ENCODE peak calls at places on chromosomes 7 and 10, in eight cellular contexts. One of them, this sample, is unnamed. For H3K9me3 and H3K4me1, the result is how much of the 10 kb centered on the place peaks cover.

GRCh38 chr7:43004076-43004475 is 71.9 kb downstream of the MRPL32 start:
- DNase-seq in SJSA1: no peak
- DNase-seq in neural progenitor cell: no peak
- DNase-seq in mucosa of descending colon: no peak
- DNase-seq in SJCRH30: no peak
- DNase-seq in CD8-positive, alpha-beta T cell: no peak
- DNase-seq in mesenchymal stem cell: peak
- DNase-seq in heart left ventricle: no peak
- DNase-seq in this sample: no peak

GRCh38 chr7:13986208-13986607 is 3.3 kb downstream of the ETV1 start:
- DNase-seq in heart left ventricle: no peak
- DNase-seq in mucosa of descending colon: no peak
- DNase-seq in SJCRH30: peak
- DNase-seq in mesenchymal stem cell: peak
- DNase-seq in CD8-positive, alpha-beta T cell: no peak
- DNase-seq in neural progenitor cell: peak
- DNase-seq in SJSA1: no peak
- DNase-seq in this sample: no peak

GRCh38 chr7:151759591-151760042 is 117.3 kb downstream of the PRKAG2 start:
- DNase-seq in SJCRH30: peak
- DNase-seq in SJSA1: peak
- DNase-seq in mucosa of descending colon: no peak
- DNase-seq in heart left ventricle: peak
- DNase-seq in neural progenitor cell: peak
- DNase-seq in CD8-positive, alpha-beta T cell: peak
- DNase-seq in mesenchymal stem cell: peak
- DNase-seq in this sample: peak

GRCh38 chr10:98980353-98980752 is 255.3 kb downstream of the HPSE2 start:
- DNase-seq in CD8-positive, alpha-beta T cell: no peak
- DNase-seq in mesenchymal stem cell: no peak
- DNase-seq in neural progenitor cell: no peak
- DNase-seq in SJSA1: no peak
- DNase-seq in heart left ventricle: no peak
- DNase-seq in SJCRH30: peak
- DNase-seq in mucosa of descending colon: no peak
- DNase-seq in this sample: no peak

GRCh38 chr10:132443605-132443997 is 46.6 kb downstream of the PWWP2B start:
- DNase-seq in SJCRH30: peak
- DNase-seq in SJSA1: no peak
- DNase-seq in mucosa of descending colon: peak
- DNase-seq in heart left ventricle: no peak
- DNase-seq in mesenchymal stem cell: peak
- DNase-seq in CD8-positive, alpha-beta T cell: peak
- DNase-seq in neural progenitor cell: no peak
- DNase-seq in this sample: no peak

GRCh38 chr7:106590209-106590816 is 70.6 kb downstream of the CCDC71L start:
- DNase-seq in mesenchymal stem cell: no peak
- DNase-seq in heart left ventricle: no peak
- DNase-seq in mucosa of descending colon: no peak
- DNase-seq in SJCRH30: no peak
- DNase-seq in SJSA1: no peak
- DNase-seq in neural progenitor cell: no peak
- DNase-seq in CD8-positive, alpha-beta T cell: no peak
- DNase-seq in this sample: no peak

GRCh38 chr10:120841522-120842189 is 9.5 kb upstream of the WDR11 start:
- DNase-seq in SJCRH30: no peak
- DNase-seq in SJSA1: no peak
- DNase-seq in neural progenitor cell: no peak
- DNase-seq in CD8-positive, alpha-beta T cell: no peak
- DNase-seq in mesenchymal stem cell: no peak
- DNase-seq in mucosa of descending colon: no peak
- DNase-seq in heart left ventricle: no peak
- DNase-seq in this sample: no peak

GRCh38 chr10:124632064-124632531 is 112.1 kb downstream of the FAM53B start:
- DNase-seq in heart left ventricle: peak
- DNase-seq in mesenchymal stem cell: no peak
- DNase-seq in SJCRH30: no peak
- DNase-seq in neural progenitor cell: peak
- DNase-seq in CD8-positive, alpha-beta T cell: peak
- DNase-seq in mucosa of descending colon: no peak
- DNase-seq in SJSA1: peak
- DNase-seq in this sample: no peak

GRCh38 chr7:16634292-16634738 is 11.2 kb downstream of the ANKMY2 start:
- DNase-seq in SJCRH30: no peak
- DNase-seq in mesenchymal stem cell: peak
- DNase-seq in mucosa of descending colon: no peak
- DNase-seq in SJSA1: no peak
- DNase-seq in heart left ventricle: no peak
- DNase-seq in neural progenitor cell: no peak
- DNase-seq in CD8-positive, alpha-beta T cell: no peak
- DNase-seq in this sample: no peak

GRCh38 chr10:67127441-67127840 is 201.6 kb downstream of the LRRTM3 start:
- DNase-seq in CD8-positive, alpha-beta T cell: no peak
- DNase-seq in SJSA1: no peak
- DNase-seq in neural progenitor cell: no peak
- DNase-seq in SJCRH30: no peak
- DNase-seq in mesenchymal stem cell: no peak
- DNase-seq in heart left ventricle: no peak
- DNase-seq in mucosa of descending colon: no peak
- DNase-seq in this sample: no peak

GRCh38 chr10:113139695-113140094 is 189.6 kb downstream of the TCF7L2 start:
- DNase-seq in neural progenitor cell: no peak
- DNase-seq in SJSA1: peak
- DNase-seq in SJCRH30: no peak
- DNase-seq in mucosa of descending colon: no peak
- DNase-seq in CD8-positive, alpha-beta T cell: no peak
- DNase-seq in mesenchymal stem cell: peak
- DNase-seq in heart left ventricle: no peak
- DNase-seq in this sample: no peak

GRCh38 chr7:16494551-16494950 is 29.0 kb upstream of the SOSTDC1 start:
- DNase-seq in neural progenitor cell: no peak
- DNase-seq in CD8-positive, alpha-beta T cell: no peak
- DNase-seq in mesenchymal stem cell: no peak
- DNase-seq in mucosa of descending colon: no peak
- DNase-seq in heart left ventricle: no peak
- DNase-seq in SJCRH30: no peak
- DNase-seq in SJSA1: no peak
- DNase-seq in this sample: no peak

GRCh38 chr7:876972-877311 is 588 bp downstream of the GET4 start:
- DNase-seq in SJSA1: no peak
- DNase-seq in CD8-positive, alpha-beta T cell: no peak
- DNase-seq in mucosa of descending colon: peak
- DNase-seq in neural progenitor cell: no peak
- DNase-seq in heart left ventricle: no peak
- DNase-seq in mesenchymal stem cell: peak
- DNase-seq in SJCRH30: peak
- DNase-seq in this sample: no peak

GRCh38 chr7:874036-874749 is 2.2 kb upstream of the GET4 start:
- DNase-seq in SJCRH30: no peak
- DNase-seq in mucosa of descending colon: no peak
- DNase-seq in neural progenitor cell: no peak
- DNase-seq in CD8-positive, alpha-beta T cell: no peak
- DNase-seq in SJSA1: no peak
- DNase-seq in mesenchymal stem cell: peak
- DNase-seq in heart left ventricle: no peak
- DNase-seq in this sample: no peak

GRCh38 chr7:876077-876971 is at the start of gene GET4:
- DNase-seq in mucosa of descending colon: peak
- DNase-seq in neural progenitor cell: peak
- DNase-seq in SJSA1: peak
- DNase-seq in heart left ventricle: peak
- DNase-seq in SJCRH30: peak
- DNase-seq in CD8-positive, alpha-beta T cell: peak
- DNase-seq in mesenchymal stem cell: peak
- DNase-seq in this sample: peak

GRCh38 chr7:875051-875450 is 1.3 kb upstream of the GET4 start:
- DNase-seq in CD8-positive, alpha-beta T cell: no peak
- DNase-seq in mucosa of descending colon: no peak
- DNase-seq in mesenchymal stem cell: no peak
- DNase-seq in neural progenitor cell: peak
- DNase-seq in SJCRH30: peak
- DNase-seq in heart left ventricle: no peak
- DNase-seq in SJSA1: no peak
- DNase-seq in this sample: no peak

DNA sequence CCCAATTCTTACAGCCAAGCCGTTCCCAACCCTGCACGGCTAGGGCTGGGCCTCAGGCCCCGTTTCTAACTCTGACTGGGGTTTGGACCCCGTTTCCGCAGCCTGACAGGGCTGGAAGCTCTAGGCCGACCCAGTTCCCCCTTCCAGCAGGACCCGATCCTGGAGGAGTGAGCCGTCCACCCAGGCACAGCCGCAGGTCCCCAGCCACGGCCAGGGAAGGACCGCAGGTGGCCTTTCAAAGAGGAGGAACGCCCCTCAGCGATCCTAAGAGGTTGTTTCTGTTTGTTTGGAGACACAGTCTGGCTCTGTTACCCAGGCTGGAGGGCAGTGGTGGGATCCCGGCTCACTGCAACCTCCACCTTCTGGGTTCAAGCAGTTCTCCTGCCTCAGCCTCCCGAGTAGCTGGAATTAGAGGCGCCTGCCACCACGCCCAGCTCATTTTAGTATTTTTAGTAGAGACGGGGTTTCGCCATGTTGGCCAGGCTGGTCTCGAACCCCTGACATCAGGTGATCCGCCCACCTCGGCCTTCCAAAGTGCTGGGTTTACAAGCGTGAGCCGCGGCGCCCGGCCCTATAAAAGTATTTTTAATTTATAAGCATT is 778 bp upstream of the GET4 start:
- DNase-seq in SJSA1: no peak
- DNase-seq in neural progenitor cell: no peak
- DNase-seq in mesenchymal stem cell: no peak
- DNase-seq in SJCRH30: no peak
- DNase-seq in heart left ventricle: no peak
- DNase-seq in mucosa of descending colon: peak
- DNase-seq in CD8-positive, alpha-beta T cell: no peak
- DNase-seq in this sample: no peak
- H3K4me3 ChIP-seq in SJSA1: peak
- H3K4me3 ChIP-seq in neural progenitor cell: no peak
- H3K4me3 ChIP-seq in mesenchymal stem cell: peak
- H3K4me3 ChIP-seq in SJCRH30: no peak
- H3K4me3 ChIP-seq in heart left ventricle: peak
- H3K4me3 ChIP-seq in mucosa of descending colon: peak
- H3K4me3 ChIP-seq in CD8-positive, alpha-beta T cell: no peak
- H3K4me3 ChIP-seq in this sample: peak

DNA sequence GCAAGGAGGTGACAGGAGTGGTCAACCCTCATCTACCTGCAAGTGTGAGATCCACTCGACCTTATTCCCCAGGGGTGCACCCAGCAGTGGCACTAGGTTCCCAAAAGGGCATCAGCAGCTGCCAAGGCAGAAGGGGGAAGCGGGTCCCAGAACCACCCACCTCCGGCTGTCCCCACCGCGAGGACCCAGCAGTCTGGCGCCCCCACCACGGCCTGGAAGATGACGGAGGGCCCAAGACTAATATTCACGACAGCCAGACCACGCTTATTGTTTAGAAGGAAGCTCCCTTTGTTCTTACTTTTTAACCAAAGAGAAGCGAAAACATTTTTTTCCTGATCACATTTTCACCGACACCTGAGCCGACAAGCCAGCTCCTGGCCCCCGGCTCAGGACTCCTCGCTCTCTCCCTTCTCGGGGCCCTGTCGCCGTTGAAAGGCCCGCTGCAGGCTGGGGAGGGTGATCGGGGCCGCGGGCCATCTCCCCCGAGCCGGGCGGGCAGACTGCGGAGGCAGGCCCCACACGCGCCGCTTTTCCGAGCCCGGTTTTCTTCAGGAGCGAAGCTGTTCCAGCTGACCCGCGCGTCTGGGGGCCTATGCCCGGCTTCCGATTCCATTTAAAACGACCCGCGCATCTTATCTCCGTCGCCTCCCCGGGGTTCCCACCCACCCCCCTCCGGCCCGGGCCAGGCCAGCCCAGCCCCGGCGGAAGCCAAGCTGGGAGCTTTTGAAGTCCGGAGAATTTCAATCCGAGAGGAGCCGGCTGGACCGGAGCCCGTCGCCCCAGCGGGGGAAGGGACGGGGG is 3.4 kb upstream of the EVX1 start:
- DNase-seq in SJSA1: no peak
- DNase-seq in SJCRH30: no peak
- DNase-seq in mesenchymal stem cell: no peak
- DNase-seq in neural progenitor cell: peak
- DNase-seq in heart left ventricle: no peak
- DNase-seq in mucosa of descending colon: no peak
- DNase-seq in CD8-positive, alpha-beta T cell: no peak
- DNase-seq in this sample: no peak
- H3K9me3 ChIP-seq in SJSA1: under half
- H3K9me3 ChIP-seq in SJCRH30: under half
- H3K9me3 ChIP-seq in mesenchymal stem cell: under half
- H3K9me3 ChIP-seq in neural progenitor cell: under half
- H3K9me3 ChIP-seq in heart left ventricle: under half
- H3K9me3 ChIP-seq in mucosa of descending colon: under half
- H3K9me3 ChIP-seq in CD8-positive, alpha-beta T cell: under half
- H3K9me3 ChIP-seq in this sample: under half

DNA sequence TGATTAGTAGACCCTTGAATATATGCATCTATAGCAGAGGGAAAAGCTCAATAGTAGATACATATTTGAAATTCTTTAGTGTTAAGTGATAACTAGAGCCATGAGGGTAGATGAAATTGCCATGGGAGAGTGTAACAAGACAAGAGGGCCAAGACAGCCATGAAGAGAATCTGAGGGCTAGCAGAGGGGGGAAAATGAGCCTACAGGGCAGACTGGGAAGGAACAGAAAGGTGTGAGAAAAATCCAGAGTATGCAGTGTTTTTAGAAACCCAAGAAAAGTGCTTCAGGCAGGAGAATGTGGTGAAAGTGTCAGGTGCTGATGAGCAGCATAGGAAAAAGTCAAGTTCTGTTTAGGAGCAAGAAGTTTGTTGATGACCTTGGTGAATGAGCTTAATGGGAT is 63.0 kb downstream of the MAPK8 start:
- DNase-seq in heart left ventricle: no peak
- DNase-seq in mesenchymal stem cell: no peak
- DNase-seq in SJCRH30: no peak
- DNase-seq in CD8-positive, alpha-beta T cell: no peak
- DNase-seq in SJSA1: no peak
- DNase-seq in neural progenitor cell: no peak
- DNase-seq in mucosa of descending colon: no peak
- DNase-seq in this sample: no peak
- H3K4me1 ChIP-seq in heart left ventricle: under half
- H3K4me1 ChIP-seq in mesenchymal stem cell: under half
- H3K4me1 ChIP-seq in SJCRH30: under half
- H3K4me1 ChIP-seq in CD8-positive, alpha-beta T cell: under half
- H3K4me1 ChIP-seq in SJSA1: under half
- H3K4me1 ChIP-seq in neural progenitor cell: under half
- H3K4me1 ChIP-seq in mucosa of descending colon: under half
- H3K4me1 ChIP-seq in this sample: under half

DNA sequence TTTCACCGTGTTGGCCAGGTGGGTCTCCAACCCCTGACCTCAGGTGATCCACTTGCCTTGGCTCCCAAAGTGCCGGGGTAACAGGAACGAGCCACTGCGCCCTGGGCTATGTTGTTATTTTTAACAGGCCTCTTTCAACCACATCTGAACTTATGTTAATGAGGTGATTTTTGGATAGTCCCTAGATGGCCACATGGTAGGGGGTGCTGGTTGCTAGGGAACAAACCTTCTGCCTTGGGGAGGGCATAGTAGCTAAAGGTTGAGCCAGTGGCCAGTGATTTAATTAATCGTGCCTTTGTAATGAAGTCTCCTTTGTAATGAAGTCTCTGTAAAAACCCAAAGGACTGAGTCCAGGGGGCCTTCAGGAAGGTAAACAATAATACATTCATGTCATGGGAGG is 9.1 kb downstream of the COMTD1 start:
- DNase-seq in mucosa of descending colon: no peak
- DNase-seq in SJSA1: no peak
- DNase-seq in mesenchymal stem cell: no peak
- DNase-seq in CD8-positive, alpha-beta T cell: no peak
- DNase-seq in SJCRH30: no peak
- DNase-seq in neural progenitor cell: peak
- DNase-seq in heart left ventricle: no peak
- DNase-seq in this sample: peak
- H3K4me3 ChIP-seq in mucosa of descending colon: no peak
- H3K4me3 ChIP-seq in SJSA1: no peak
- H3K4me3 ChIP-seq in mesenchymal stem cell: no peak
- H3K4me3 ChIP-seq in CD8-positive, alpha-beta T cell: no peak
- H3K4me3 ChIP-seq in SJCRH30: no peak
- H3K4me3 ChIP-seq in neural progenitor cell: no peak
- H3K4me3 ChIP-seq in heart left ventricle: no peak
- H3K4me3 ChIP-seq in this sample: no peak

This sample was measured in Caco-2.